ENCODE peak calls at places on chromosomes 11 and 22, in nine cellular contexts. S, O, E, Z, R, C, B, J and Q are unnamed samples.

GRCh38 chr11:2521681-2522630 is 77.1 kb downstream of the KCNQ1 start:
- DNase-seq in S (no peak), O (peak), E (peak), Z (no peak), R (no peak), C (peak), B (no peak), J (peak), Q (no peak)

GRCh38 chr11:64378335-64378884 is 19.4 kb downstream of the RPS6KA4 start:
- DNase-seq in S (peak), O (no peak), E (peak), Z (no peak), R (no peak), C (no peak), B (no peak), J (no peak), Q (no peak)

GRCh38 chr11:57073121-57073520 is 84.4 kb downstream of the OR5AK2 start:
- DNase-seq in S (no peak), O (no peak), E (no peak), Z (no peak), R (peak), C (no peak), B (no peak), J (no peak), Q (no peak)

GRCh38 chr11:6576471-6577373 is 26.7 kb downstream of the RRP8 start:
- DNase-seq in S (peak), O (no peak), E (no peak), Z (peak), R (peak), C (no peak), B (no peak), J (no peak), Q (no peak)

GRCh38 chr22:31055322-31056159 is 25.6 kb upstream of the SMTN start:
- DNase-seq in S (peak), O (peak), E (peak), Z (peak), R (peak), C (peak), B (no peak), J (peak), Q (peak)

GRCh38 chr22:46517255-46517761 is 20.1 kb downstream of the CELSR1 start:
- DNase-seq in S (no peak), O (no peak), E (no peak), Z (no peak), R (no peak), C (no peak), B (no peak), J (no peak), Q (no peak)

GRCh38 chr11:82979824-82980223 is 78.3 kb downstream of the DDIAS start:
- DNase-seq in S (no peak), O (no peak), E (no peak), Z (no peak), R (no peak), C (no peak), B (no peak), J (no peak), Q (no peak)

GRCh38 chr11:84648413-84648812 is 978.7 kb downstream of the DLG2 start:
- DNase-seq in S (no peak), O (no peak), E (no peak), Z (peak), R (no peak), C (no peak), B (no peak), J (no peak), Q (no peak)

GRCh38 chr22:30314918-30315317 is 11.8 kb downstream of the TBC1D10A start:
- DNase-seq in S (no peak), O (no peak), E (no peak), Z (no peak), R (no peak), C (no peak), B (peak), J (no peak), Q (no peak)